ENCODE peak calls at places on chromosomes 7 and 10, in ten cellular contexts. R is SHP77; Q is AG09319; S is NCI-H2171 treated with DMSO at 0.1 percent for 48 hours; U is effector CD4-positive, alpha-beta T cell; I is activated naive CD8-positive, alpha-beta T cell treated with anti-CD3 and anti-CD28 coated beads, Interleukin-2, amount 50 U/mL, for 24 hours; N is neural progenitor cell; L is skeletal muscle cell; A is fibroblast of the conjunctiva; F is heart left ventricle. C is an unnamed sample.
A peak's percentile ranks its signal among the peaks of the same experiment; 100 is the strongest.

GRCh38 chr10:117268907-117269306 is 28.0 kb downstream of the SLC18A2 start:
- DNase-seq in L (no peak), R (no peak), I (no peak), U (no peak), A (no peak), S (no peak), N (no peak), Q (no peak), F (no peak), C (no peak)

GRCh38 chr10:11876805-11877395 is 53.7 kb downstream of the PROSER2 start:
- DNase-seq in F (peak; percentile 16), S (no peak), Q (no peak), N (no peak), A (no peak), L (no peak), U (no peak), I (no peak), R (no peak), C (no peak)

GRCh38 chr10:23403278-23403677 is 35.6 kb upstream of the OTUD1 start:
- DNase-seq in Q (no peak), I (no peak), U (no peak), R (no peak), N (no peak), S (no peak), F (no peak), L (no peak), A (no peak), C (no peak)

GRCh38 chr7:124276005-124276606 is 243.2 kb upstream of the TMEM229A start:
- DNase-seq in L (no peak), N (peak; percentile 61), S (peak; percentile 42), U (no peak), R (peak; percentile 9), Q (no peak), F (no peak), I (peak; percentile 3), A (no peak), C (peak; percentile 58)

GRCh38 chr7:83337050-83337449 is 174.4 kb upstream of the PCLO start:
- DNase-seq in A (no peak), I (no peak), R (no peak), S (no peak), F (no peak), N (no peak), U (no peak), L (no peak), Q (no peak), C (no peak)

GRCh38 chr7:22569586-22570321 is 69.8 kb upstream of the STEAP1B start:
- DNase-seq in I (peak; percentile 27), Q (no peak), R (no peak), U (no peak), S (no peak), F (no peak), N (no peak), L (no peak), A (no peak), C (no peak)

GRCh38 chr10:108684431-108684830 is 1238.9 kb downstream of the XPNPEP1 start:
- DNase-seq in I (no peak), Q (no peak), U (no peak), A (peak; percentile 4), L (peak; percentile 54), N (no peak), F (no peak), S (no peak), R (no peak), C (no peak)

GRCh38 chr10:123746927-123747326 is 80.8 kb downstream of the GPR26 start:
- DNase-seq in L (no peak), U (no peak), F (no peak), Q (no peak), S (no peak), I (no peak), A (no peak), R (no peak), N (no peak), C (no peak)

GRCh38 chr7:119090851-119091250 is 866.3 kb downstream of the ANKRD7 start:
- DNase-seq in U (no peak), L (no peak), F (no peak), Q (no peak), S (no peak), I (no peak), A (no peak), R (no peak), N (no peak), C (no peak)

GRCh38 chr7:101527844-101528667 is 101.0 kb downstream of the MYL10 start:
- DNase-seq in S (no peak), U (no peak), R (no peak), N (no peak), F (peak; percentile 54), Q (no peak), L (no peak), A (no peak), I (no peak), C (no peak)

GRCh38 chr10:91689731-91690168 is 56.9 kb upstream of the PPP1R3C start:
- DNase-seq in Q (no peak), U (no peak), N (no peak), R (no peak), A (no peak), S (no peak), L (no peak), I (no peak), F (peak; percentile 43), C (no peak)

GRCh38 chr7:4265056-4265455 is 417.0 kb upstream of the FOXK1 start:
- DNase-seq in N (no peak), L (no peak), R (no peak), U (no peak), I (no peak), F (no peak), A (no peak), Q (no peak), S (no peak), C (no peak)

GRCh38 chr7:30264052-30264451 is 20.3 kb upstream of the ZNRF2 start:
- DNase-seq in S (no peak), A (no peak), F (no peak), U (no peak), N (no peak), Q (no peak), L (no peak), R (no peak), I (no peak), C (no peak)

GRCh38 chr10:102919237-102919959 is 1.3 kb downstream of the CNNM2 start:
- DNase-seq in S (no peak), I (peak; percentile 25), F (peak; percentile 39), R (peak; percentile 18), L (no peak), A (no peak), U (no peak), N (peak; percentile 66), Q (no peak), C (peak; percentile 55)

GRCh38 chr7:126302639-126303038 is 950.1 kb downstream of the GRM8 start:
- DNase-seq in N (no peak), A (no peak), L (no peak), R (no peak), Q (no peak), S (no peak), U (no peak), I (no peak), F (no peak), C (peak; percentile 68)

GRCh38 chr7:156177396-156178055 is 365.3 kb upstream of the SHH start:
- DNase-seq in R (no peak), F (no peak), N (no peak), L (no peak), S (no peak), I (no peak), A (no peak), U (no peak), Q (no peak), C (no peak)

GRCh38 chr7:99036531-99037175 is 107.3 kb downstream of the SMURF1 start:
- DNase-seq in L (no peak), S (peak; percentile 2), I (no peak), U (no peak), Q (no peak), F (no peak), R (no peak), A (no peak), N (peak; percentile 73), C (peak; percentile 31)

GRCh38 chr10:71268751-71269150 is 50.3 kb upstream of the SLC29A3 start:
- DNase-seq in N (no peak), R (no peak), I (no peak), A (no peak), F (peak; percentile 81), Q (no peak), U (no peak), L (no peak), S (no peak), C (no peak)

GRCh38 chr10:91604936-91605534 is 27.8 kb downstream of the PPP1R3C start:
- DNase-seq in S (no peak), A (peak; percentile 76), R (no peak), Q (no peak), U (no peak), N (no peak), I (no peak), F (no peak), L (peak; percentile 57), C (no peak)

GRCh38 chr7:38628630-38629385 is 2.4 kb downstream of the AMPH start:
- DNase-seq in R (no peak), I (no peak), N (no peak), F (no peak), L (peak; percentile 5), S (no peak), Q (no peak), A (no peak), U (no peak), C (peak; percentile 6)

GRCh38 chr10:71086439-71087080 is 125.8 kb upstream of the UNC5B start:
- DNase-seq in N (no peak), Q (no peak), U (no peak), L (no peak), S (no peak), I (no peak), R (peak; percentile 0), A (no peak), F (no peak), C (no peak)

GRCh38 chr7:43815373-43815772 is 53.9 kb downstream of the MRPS24 start:
- DNase-seq in S (no peak), F (no peak), U (no peak), N (no peak), Q (no peak), L (no peak), A (no peak), R (no peak), I (no peak), C (no peak)

GRCh38 chr7:43528581-43529354 is 54.1 kb upstream of the STK17A start:
- DNase-seq in A (no peak), Q (no peak), S (no peak), N (no peak), L (no peak), R (no peak), F (no peak), U (no peak), I (no peak), C (no peak)

GRCh38 chr7:115087437-115087836 is 165.5 kb downstream of the MDFIC start:
- DNase-seq in R (no peak), Q (peak; percentile 56), I (no peak), S (no peak), U (no peak), N (no peak), L (peak; percentile 76), A (peak; percentile 72), F (no peak), C (no peak)

GRCh38 chr10:115026041-115026779 is 67.0 kb upstream of the ATRNL1 start:
- DNase-seq in L (no peak), Q (no peak), A (no peak), N (no peak), F (no peak), I (no peak), S (no peak), U (no peak), R (no peak), C (no peak)

GRCh38 chr10:44853148-44853734 is 57.9 kb upstream of the TMEM72 start:
- DNase-seq in R (peak; percentile 35), A (peak; percentile 24), S (no peak), N (no peak), L (no peak), F (no peak), I (no peak), U (no peak), Q (no peak), C (peak; percentile 3)